ENCODE peak calls at places on chromosomes 3 and 15, in eight cellular contexts. V is uterus, Z is foreskin fibroblast, F is GM23248, M is sigmoid colon, B is lower leg skin, E is GM12865, O is bronchial epithelial cell. S is an unnamed sample.
A peak's percentile ranks its signal among the peaks of the same experiment; 100 is the strongest.

GRCh38 chr3:94162700-94163099 is 99.8 kb downstream of the NSUN3 start:
- DNase-seq in E (peak; percentile 13), B (no peak), O (peak; percentile 97), Z (no peak), M (no peak), V (no peak), F (peak; percentile 50), S (no peak)

GRCh38 chr3:188956839-188957489 is 214.8 kb upstream of the TPRG1 start:
- DNase-seq in V (peak; percentile 62), M (no peak), O (peak; percentile 51), B (no peak), Z (peak; percentile 86), E (peak; percentile 45), F (peak; percentile 82), S (no peak)

GRCh38 chr3:152554980-152555379 is 280.0 kb upstream of the P2RY1 start:
- DNase-seq in V (no peak), O (no peak), Z (peak; percentile 76), F (peak; percentile 73), M (no peak), B (no peak), E (no peak), S (no peak)

GRCh38 chr3:16174976-16175901 is 759 bp downstream of the GALNT15 start:
- DNase-seq in V (no peak), Z (no peak), E (no peak), F (peak; percentile 41), M (no peak), O (no peak), B (no peak), S (no peak)

GRCh38 chr3:72652395-72652794 is 195.8 kb downstream of the SHQ1 start:
- DNase-seq in F (no peak), M (no peak), E (no peak), B (no peak), Z (no peak), O (peak; percentile 70), V (no peak), S (no peak)

GRCh38 chr3:50170689-50171088 is 15.6 kb downstream of the SEMA3F start:
- DNase-seq in B (no peak), V (peak; percentile 72), E (no peak), Z (peak; percentile 67), O (no peak), M (no peak), F (peak; percentile 58), S (no peak)

GRCh38 chr15:85543741-85544155 is 163.3 kb downstream of the AKAP13 start:
- DNase-seq in B (peak; percentile 84), E (no peak), F (no peak), Z (no peak), O (no peak), M (peak; percentile 88), V (peak; percentile 41), S (peak; percentile 85)

GRCh38 chr15:83854950-83855707 is 201.2 kb downstream of the ADAMTSL3 start:
- DNase-seq in Z (peak; percentile 44), O (no peak), M (no peak), B (no peak), F (no peak), V (no peak), E (no peak), S (no peak)

GRCh38 chr3:118548434-118548833 is 486.2 kb downstream of the IGSF11 start:
- DNase-seq in O (peak; percentile 68), Z (no peak), E (no peak), M (no peak), B (no peak), V (no peak), F (no peak), S (no peak)

GRCh38 chr15:33013827-33014445 is 180.6 kb downstream of the FMN1 start:
- DNase-seq in F (peak; percentile 92), O (peak; percentile 98), V (no peak), Z (peak; percentile 65), E (no peak), B (no peak), M (no peak), S (no peak)

GRCh38 chr15:57462391-57462790 is 86.1 kb downstream of the CGNL1 start:
- DNase-seq in V (no peak), E (no peak), M (no peak), B (no peak), F (peak; percentile 47), O (peak; percentile 70), Z (peak; percentile 60), S (no peak)

GRCh38 chr15:74955796-74956647 is 550 bp downstream of the RPP25 start:
- DNase-seq in B (peak; percentile 78), F (peak; percentile 85), O (no peak), Z (peak; percentile 85), M (peak; percentile 89), V (peak; percentile 64), E (peak; percentile 86), S (no peak)

GRCh38 chr3:170907519-170908234 is 760 bp downstream of the EIF5A2 start:
- DNase-seq in V (no peak), E (peak; percentile 8), O (no peak), F (peak; percentile 47), B (no peak), M (peak; percentile 65), Z (peak; percentile 33), S (no peak)

GRCh38 chr15:63832620-63833245 is 1.0 kb downstream of the HERC1 start:
- DNase-seq in O (no peak), Z (no peak), M (no peak), V (no peak), B (no peak), F (no peak), E (peak; percentile 33), S (no peak)

GRCh38 chr3:103136621-103137020 is 701.8 kb downstream of the ZPLD1 start:
- DNase-seq in V (no peak), B (no peak), M (no peak), O (no peak), Z (no peak), E (no peak), F (no peak), S (peak; percentile 29)

GRCh38 chr15:58738051-58738707 is 11.3 kb downstream of the ADAM10 start:
- DNase-seq in O (peak; percentile 77), M (no peak), Z (peak; percentile 51), B (no peak), V (no peak), E (no peak), F (peak; percentile 72), S (no peak)

GRCh38 chr3:195182470-195182795 is 88.5 kb downstream of the XXYLT1 start:
- DNase-seq in M (peak; percentile 69), E (no peak), V (peak; percentile 79), O (peak; percentile 46), F (peak; percentile 83), Z (peak; percentile 84), B (no peak), S (no peak)

GRCh38 chr3:42491876-42492507 is 10.5 kb upstream of the VIPR1 start:
- DNase-seq in Z (no peak), V (peak; percentile 6), M (peak; percentile 27), O (no peak), E (no peak), F (no peak), B (no peak), S (no peak)

DNA sequence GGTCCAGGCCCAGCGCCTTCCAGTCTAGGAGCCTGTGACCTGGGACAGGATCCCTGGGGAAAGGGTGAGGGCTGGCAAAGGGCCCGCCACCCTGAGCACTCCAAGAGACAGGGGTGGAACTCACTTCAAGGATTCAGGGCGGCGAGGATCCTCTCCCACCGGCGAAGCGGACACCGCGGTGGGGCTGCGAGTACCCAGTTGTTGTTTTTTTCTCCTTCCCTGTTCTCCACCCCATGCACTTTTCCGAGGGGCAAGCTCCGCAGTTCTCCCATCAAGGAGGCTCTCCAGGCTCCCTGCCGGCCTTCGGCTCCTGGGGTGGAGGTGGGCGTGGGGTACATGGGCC is 387 bp upstream of the PAQR5 start:
- DNase-seq in F (no peak), O (no peak), B (no peak), E (no peak), Z (no peak), V (no peak), M (no peak), S (no peak)
- H3K4me3 ChIP-seq in F (peak overlapping the region; percentile 75), O (peak overlapping the region; percentile 43), B (no peak overlapping the region), E (no peak overlapping the region), Z (peak overlapping the region; percentile 46), V (no peak overlapping the region), M (peak overlapping the region; percentile 50), S (no peak overlapping the region)

GRCh38 chr15:47475336-47475735 is 242.0 kb upstream of the SEMA6D start:
- DNase-seq in B (no peak), F (no peak), V (no peak), M (no peak), E (no peak), O (no peak), Z (no peak), S (no peak)

GRCh38 chr15:47473857-47474256 is 243.4 kb upstream of the SEMA6D start:
- DNase-seq in Z (peak; percentile 54), E (no peak), M (peak; percentile 81), B (peak; percentile 15), O (no peak), V (peak; percentile 39), F (peak; percentile 7), S (no peak)

GRCh38 chr15:47466357-47466756 is 250.9 kb upstream of the SEMA6D start:
- DNase-seq in F (peak; percentile 41), M (no peak), B (no peak), O (peak; percentile 97), Z (peak; percentile 72), E (no peak), V (no peak), S (no peak)

DNA sequence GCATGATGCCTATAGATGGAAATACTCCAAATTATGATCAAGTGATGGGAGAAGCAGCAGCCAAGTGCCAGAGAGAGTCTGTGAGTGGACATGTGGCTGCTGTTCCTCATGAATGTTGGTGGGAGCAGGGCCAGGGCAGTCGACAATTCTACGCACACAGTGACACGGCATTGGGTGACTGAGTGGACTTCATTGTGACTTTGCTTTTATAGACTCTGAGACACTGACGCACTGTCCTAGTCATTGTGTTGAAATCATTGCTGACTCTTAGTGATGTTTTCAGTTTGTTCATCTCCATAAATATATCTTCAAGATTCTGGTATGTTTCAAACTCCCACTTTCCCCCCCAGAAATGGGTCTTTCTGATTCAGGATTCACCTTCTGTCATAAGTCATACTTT is 246.3 kb upstream of the SEMA6D start:
- DNase-seq in E (no peak), B (no peak), O (no peak), Z (peak; percentile 38), M (no peak), V (no peak), F (peak; percentile 25), S (no peak)
- H3K4me3 ChIP-seq in E (no peak overlapping the region), B (no peak overlapping the region), O (no peak overlapping the region), Z (no peak overlapping the region), M (no peak overlapping the region), V (no peak overlapping the region), F (no peak overlapping the region), S (no peak overlapping the region)

DNA sequence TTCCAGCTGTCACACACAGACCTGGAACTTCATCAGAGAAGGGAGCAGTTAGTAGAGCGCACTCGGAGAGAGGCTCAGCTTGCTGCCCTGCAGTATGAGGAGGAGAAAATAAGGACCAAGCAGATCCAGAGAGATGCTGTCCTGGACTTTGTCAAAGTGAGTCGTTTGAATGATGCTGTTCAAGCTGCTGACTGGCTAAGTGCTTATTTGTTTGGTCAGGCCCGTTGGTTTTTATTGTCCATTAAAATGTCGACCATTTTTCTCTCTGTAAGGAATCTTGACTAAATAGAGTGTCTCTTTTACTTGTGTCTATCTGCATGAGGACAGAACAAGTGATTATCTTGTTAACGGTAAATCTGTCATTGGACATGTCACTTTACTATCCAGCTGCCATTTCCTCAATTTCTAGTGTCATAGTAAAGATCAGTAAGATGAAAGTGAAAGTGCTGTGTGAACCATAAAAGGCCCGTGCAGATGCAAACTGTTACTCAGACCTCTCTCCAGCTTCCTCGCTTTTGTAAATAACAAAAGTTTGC is 56.9 kb downstream of the LRCH3 start:
- DNase-seq in E (peak; percentile 73), Z (peak; percentile 47), M (no peak), B (no peak), V (no peak), F (peak; percentile 49), O (no peak), S (peak; percentile 68)
- H3K4me3 ChIP-seq in E (peak overlapping the region; percentile 18), Z (peak overlapping the region; percentile 26), M (peak overlapping the region; percentile 41), B (no peak overlapping the region), V (peak overlapping the region; percentile 8), F (peak overlapping the region; percentile 34), O (no peak overlapping the region), S (peak overlapping the region; percentile 26)

GRCh38 chr3:48563382-48563918 is at the start of gene UCN2:
- DNase-seq in F (peak; percentile 67), O (no peak), V (no peak), E (no peak), M (no peak), B (no peak), Z (peak; percentile 58), S (no peak)
- H3K4me3 ChIP-seq in F (no peak within 1 kb of the TSS), O (no peak within 1 kb of the TSS), V (no peak within 1 kb of the TSS), E (no peak within 1 kb of the TSS), M (no peak within 1 kb of the TSS), B (no peak within 1 kb of the TSS), Z (no peak within 1 kb of the TSS), S (no peak within 1 kb of the TSS)